ENCODE peak calls at places on chromosomes 11 and 22, in five cellular contexts. R is right lobe of liver, B is IMR-90, J is gastrocnemius medialis, O is Peyer's patch. C is an unnamed sample. For H3K4me1, the result is how much of the 10 kb centered on the place peaks cover.

GRCh38 chr11:12457030-12457600 is 79.7 kb downstream of the PARVA start:
- DNase-seq in J (no peak), B (peak), O (no peak), R (no peak), C (no peak)

GRCh38 chr11:808427-809286 is 1.1 kb upstream of the RPLP2 start:
- DNase-seq in J (peak), O (no peak), R (no peak), B (no peak), C (no peak)

GRCh38 chr11:16964501-16964900 is 49.7 kb downstream of the PLEKHA7 start:
- DNase-seq in O (no peak), R (no peak), J (no peak), B (no peak), C (no peak)

GRCh38 chr11:40924915-40925314 is 534.5 kb downstream of the LRRC4C start:
- DNase-seq in B (no peak), R (no peak), O (no peak), J (no peak), C (no peak)

GRCh38 chr11:12287374-12288211 is 89.8 kb upstream of the PARVA start:
- DNase-seq in B (peak), O (no peak), R (no peak), J (peak), C (no peak)

GRCh38 chr22:41603873-41604332 is 14.3 kb upstream of the PMM1 start:
- DNase-seq in B (no peak), R (no peak), O (peak), J (no peak), C (no peak)

GRCh38 chr11:33689089-33689488 is 11.5 kb downstream of the C11orf91 start:
- DNase-seq in O (no peak), J (no peak), R (no peak), B (no peak), C (no peak)

GRCh38 chr11:16326679-16327297 is 29.6 kb downstream of the SOX6 start:
- DNase-seq in O (no peak), R (no peak), J (no peak), B (peak), C (no peak)

GRCh38 chr11:65863889-65864757 is 3.9 kb downstream of the MUS81 start:
- DNase-seq in R (no peak), B (no peak), O (no peak), J (no peak), C (no peak)

GRCh38 chr11:65862191-65862735 is 2.0 kb downstream of the MUS81 start:
- DNase-seq in O (no peak), B (no peak), R (peak), J (peak), C (no peak)

GRCh38 chr11:65861533-65862183 is 1.4 kb downstream of the MUS81 start:
- DNase-seq in R (peak), O (peak), B (no peak), J (peak), C (no peak)

GRCh38 chr11:65864758-65865471 is 4.7 kb downstream of the MUS81 start:
- DNase-seq in O (no peak), R (no peak), J (no peak), B (no peak), C (no peak)

DNA sequence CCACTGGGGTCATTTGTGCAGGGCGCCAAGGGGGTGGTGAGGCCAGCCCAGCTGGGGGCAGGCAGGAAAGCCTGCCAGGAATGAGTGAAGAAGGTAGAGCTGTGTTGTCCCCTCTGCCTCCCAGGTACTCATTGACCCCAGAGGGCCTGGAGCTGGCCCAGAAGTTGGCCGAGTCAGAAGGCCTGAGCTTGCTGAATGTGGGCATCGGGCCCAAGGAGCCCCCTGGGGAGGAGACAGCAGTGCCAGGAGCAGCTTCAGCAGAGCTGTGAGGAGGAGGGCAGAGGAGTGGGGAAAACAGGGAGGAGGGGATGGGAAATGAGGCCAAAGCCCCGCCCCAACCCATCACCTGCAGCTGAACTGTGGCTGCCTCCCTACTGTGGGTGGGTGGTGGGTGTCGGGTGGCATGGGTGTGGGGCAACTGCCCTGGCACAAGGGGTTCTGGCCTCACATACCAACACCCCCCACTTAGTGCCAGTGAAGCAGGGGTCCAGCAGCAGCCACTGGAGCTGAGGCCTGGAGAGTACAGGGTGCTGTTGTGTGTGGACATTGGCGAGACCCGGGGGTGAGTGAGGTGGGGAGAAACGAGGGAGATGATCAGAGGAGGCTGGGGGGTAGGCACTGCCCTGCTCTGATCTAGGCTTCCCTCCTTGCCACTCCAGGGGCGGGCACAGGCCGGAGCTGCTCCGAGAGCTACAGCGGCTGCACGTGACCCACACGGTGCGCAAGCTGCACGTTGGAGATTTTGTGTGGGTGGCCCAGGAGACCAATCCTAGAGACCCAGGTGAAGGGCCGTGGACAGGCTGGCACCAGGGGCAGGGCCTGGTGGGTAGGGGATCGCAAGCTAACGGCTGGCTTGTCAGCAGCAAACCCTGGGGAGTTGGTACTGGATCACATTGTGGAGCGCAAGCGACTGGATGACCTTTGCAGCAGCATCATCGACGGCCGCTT is 3.0 kb downstream of the MUS81 start:
- DNase-seq in R (peak), J (peak), B (no peak), O (no peak), C (no peak)
- TF ChIP-seq POLR2A in R (no peak), J (no peak), B (no peak), O (no peak), C (no peak)

GRCh38 chr11:27512238-27512637 is 5.7 kb upstream of the LIN7C start:
- DNase-seq in B (no peak), R (no peak), O (no peak), J (no peak), C (no peak)
- H3K4me1 ChIP-seq in B (under half), R (under half), O (under half), J (under half), C (under half)

DNA sequence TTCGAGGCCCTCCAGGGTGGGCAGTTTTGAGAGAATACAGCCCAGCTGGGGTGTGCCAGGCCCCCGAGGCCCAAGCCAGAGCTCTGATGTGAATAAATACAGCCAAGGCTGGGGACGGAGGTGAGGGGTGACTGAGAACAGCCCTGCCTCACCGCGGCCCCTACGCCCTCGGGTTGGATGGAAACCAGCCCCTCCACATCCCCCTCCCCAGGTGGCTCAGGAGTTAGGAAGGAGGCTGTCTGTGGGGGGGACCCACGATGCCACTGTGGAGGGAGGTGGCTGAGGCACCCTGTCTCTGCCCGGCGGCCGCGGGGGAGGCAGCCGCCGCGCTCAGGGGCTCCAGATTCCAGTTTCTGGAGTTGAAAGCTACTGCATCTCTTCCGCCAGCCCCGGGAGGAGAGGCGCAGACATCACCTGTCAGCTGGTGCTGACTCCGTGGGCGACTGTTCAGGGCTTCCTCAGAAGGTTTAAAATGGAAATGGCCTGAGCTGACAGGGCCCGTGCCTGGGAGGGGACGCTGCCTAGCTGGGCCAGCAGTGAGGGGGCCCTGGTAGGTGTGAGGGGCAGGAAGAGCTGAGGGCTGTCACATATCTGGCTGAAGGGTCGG is 1.4 kb downstream of the FLRT1 start:
- DNase-seq in R (no peak), J (no peak), O (no peak), B (no peak), C (no peak)
- H3K4me3 ChIP-seq in R (no peak), J (peak), O (no peak), B (no peak), C (peak)

DNA sequence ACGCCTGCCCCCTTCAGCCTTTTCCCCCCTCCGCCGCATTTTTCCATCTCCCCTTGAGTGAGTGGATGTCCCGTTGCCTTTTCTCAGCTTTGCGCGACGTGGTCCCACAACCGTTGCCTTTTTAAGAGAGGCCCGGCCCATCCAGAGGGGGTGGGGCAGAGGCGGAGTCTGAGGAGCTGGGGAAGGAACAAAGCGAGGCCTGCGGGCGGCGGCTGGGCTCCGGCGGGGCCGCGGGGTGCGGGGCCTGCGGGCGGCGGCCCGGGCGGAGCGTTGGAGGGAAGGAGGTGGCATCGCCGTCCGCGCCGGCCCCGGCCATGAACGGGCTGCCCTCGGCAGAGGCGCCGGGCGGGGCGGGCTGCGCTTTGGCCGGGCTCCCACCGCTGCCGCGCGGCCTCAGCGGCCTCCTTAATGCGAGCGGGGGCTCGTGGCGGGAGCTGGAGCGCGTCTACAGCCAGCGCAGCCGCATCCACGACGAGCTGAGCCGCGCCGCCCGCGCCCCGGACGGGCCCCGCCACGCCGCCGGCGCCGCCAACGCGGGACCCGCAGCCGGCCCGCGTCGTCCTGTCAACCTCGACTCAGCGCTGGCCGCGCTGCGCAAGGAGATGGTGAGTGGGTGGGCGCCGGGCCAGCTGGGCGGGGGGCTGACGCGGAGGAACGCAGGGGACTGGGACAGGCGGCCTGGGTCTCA is at the start of gene FAM89B:
- DNase-seq in R (peak), O (peak), J (peak), B (peak), C (peak)
- TF ChIP-seq POLR2A in R (peak), O (no peak), J (peak), B (peak), C (peak)

DNA sequence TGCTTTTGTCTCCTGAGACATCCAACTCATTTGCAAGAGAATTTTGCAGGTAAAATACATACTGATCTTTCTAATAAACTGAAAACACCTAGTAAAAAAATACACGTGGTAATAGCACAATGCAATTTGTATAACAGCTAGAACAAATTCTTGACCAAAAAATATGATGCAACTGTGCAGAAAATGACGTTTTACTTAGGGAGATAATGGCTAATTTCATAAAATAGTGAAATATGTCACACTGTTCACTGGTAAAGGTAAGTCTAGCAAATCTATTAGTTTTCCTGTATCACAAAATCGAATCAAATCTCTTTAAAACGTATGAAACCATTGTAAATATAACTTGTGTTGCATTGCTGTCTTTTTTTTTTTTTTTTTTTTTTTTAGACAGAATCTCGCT is 130.0 kb downstream of the VPREB1 start:
- DNase-seq in R (no peak), J (no peak), B (no peak), O (no peak), C (no peak)
- H3K4me1 ChIP-seq in R (under half), J (under half), B (under half), O (under half), C (under half)

GRCh38 chr11:1838426-1839131 is at the start of gene TNNI2:
- DNase-seq in O (no peak), B (no peak), R (peak), J (peak), C (no peak)
- H3K4me3 ChIP-seq in O (no peak), B (no peak), R (no peak), J (peak), C (no peak)

GRCh38 chr11:86509579-86509978 is 134.9 kb downstream of the CCDC81 start:
- DNase-seq in B (no peak), O (no peak), R (no peak), J (no peak), C (no peak)
- TF ChIP-seq POLR2A in B (no peak), O (no peak), R (no peak), J (no peak), C (no peak)

C was measured in esophagus squamous epithelium.